ENCODE peak calls at places on chromosome 20, in five cellular contexts. Z is hippocampal formation, F is endothelial cell, Y is AG04450, I is Peyer's patch. C is an unnamed sample.

GRCh38 chr20:51412991-51413471 is 129.5 kb downstream of the NFATC2 start:
- DNase-seq in Z (no peak), F (no peak), Y (no peak), I (no peak), C (no peak)

GRCh38 chr20:40960521-40960956 is 68.1 kb upstream of the TOP1 start:
- DNase-seq in Z (no peak), F (no peak), Y (no peak), I (peak), C (no peak)

GRCh38 chr20:436476-436875 is 25.9 kb downstream of the TBC1D20 start:
- DNase-seq in Z (no peak), F (no peak), Y (no peak), I (no peak), C (no peak)

GRCh38 chr20:1809611-1810510 is 85.3 kb upstream of the SIRPA start:
- DNase-seq in Z (no peak), F (no peak), Y (no peak), I (no peak), C (no peak)

GRCh38 chr20:62302341-62303048 is at the start of gene ADRM1:
- DNase-seq in Z (peak), F (peak), Y (peak), I (peak), C (peak)

GRCh38 chr20:49323622-49324238 is 45.9 kb upstream of the ZNFX1 start:
- DNase-seq in Z (no peak), F (peak), Y (peak), I (peak), C (no peak)

GRCh38 chr20:10059006-10059405 is 24.2 kb downstream of the ANKEF1 start:
- DNase-seq in Z (no peak), F (no peak), Y (no peak), I (no peak), C (no peak)

GRCh38 chr20:62737971-62738881 is 29.6 kb downstream of the NTSR1 start:
- DNase-seq in Z (no peak), F (no peak), Y (no peak), I (peak), C (peak)

GRCh38 chr20:1062334-1063015 is 55.9 kb upstream of the PSMF1 start:
- DNase-seq in Z (peak), F (no peak), Y (no peak), I (peak), C (peak)

GRCh38 chr20:50317116-50317515 is 126.5 kb downstream of the CEBPB start:
- DNase-seq in Z (no peak), F (no peak), Y (no peak), I (no peak), C (peak)

GRCh38 chr20:34084227-34084923 is 27.7 kb downstream of the EIF2S2 start:
- DNase-seq in Z (no peak), F (no peak), Y (no peak), I (no peak), C (no peak)

GRCh38 chr20:57811373-57812020 is 101.7 kb upstream of the PMEPA1 start:
- DNase-seq in Z (no peak), F (no peak), Y (no peak), I (no peak), C (no peak)

GRCh38 chr20:41261790-41262717 is 55.5 kb downstream of the ZHX3 start:
- DNase-seq in Z (no peak), F (no peak), Y (no peak), I (no peak), C (no peak)

GRCh38 chr20:53247460-53248103 is 275.4 kb downstream of the TSHZ2 start:
- DNase-seq in Z (no peak), F (no peak), Y (no peak), I (no peak), C (no peak)

GRCh38 chr20:1776608-1777475 is 118.4 kb upstream of the SIRPA start:
- DNase-seq in Z (peak), F (peak), Y (peak), I (peak), C (peak)

GRCh38 chr20:39778847-39779641 is 816.9 kb downstream of the DHX35 start:
- DNase-seq in Z (no peak), F (no peak), Y (no peak), I (no peak), C (no peak)

GRCh38 chr20:34538671-34539123 is 19.8 kb upstream of the MAP1LC3A start:
- DNase-seq in Z (no peak), F (peak), Y (no peak), I (peak), C (peak)

GRCh38 chr20:59134182-59134581 is 29.4 kb upstream of the ZNF831 start:
- DNase-seq in Z (no peak), F (no peak), Y (no peak), I (no peak), C (no peak)

GRCh38 chr20:44489931-44490330 is 14.3 kb downstream of the TTPAL start:
- DNase-seq in Z (no peak), F (no peak), Y (no peak), I (no peak), C (no peak)

GRCh38 chr20:34445177-34446065 is 70.8 kb upstream of the DYNLRB1 start:
- DNase-seq in Z (peak), F (no peak), Y (no peak), I (no peak), C (no peak)

GRCh38 chr20:39795401-39796272 is 833.5 kb downstream of the DHX35 start:
- DNase-seq in Z (no peak), F (no peak), Y (peak), I (no peak), C (no peak)

GRCh38 chr20:4544765-4545164 is 176.9 kb upstream of the PRND start:
- DNase-seq in Z (no peak), F (no peak), Y (peak), I (no peak), C (no peak)

GRCh38 chr20:17705916-17706315 is 6.2 kb downstream of the BANF2 start:
- DNase-seq in Z (no peak), F (no peak), Y (no peak), I (no peak), C (no peak)

GRCh38 chr20:9218412-9219001 is 149.6 kb downstream of the PLCB4 start:
- DNase-seq in Z (no peak), F (no peak), Y (no peak), I (no peak), C (no peak)

GRCh38 chr20:36319356-36320260 is 13.5 kb downstream of the DLGAP4 start:
- DNase-seq in Z (no peak), F (no peak), Y (no peak), I (no peak), C (no peak)

GRCh38 chr20:46200582-46201570 is 82.8 kb downstream of the CD40 start:
- DNase-seq in Z (peak), F (no peak), Y (no peak), I (no peak), C (no peak)

GRCh38 chr20:58555078-58555765 is 40.0 kb upstream of the APCDD1L start:
- DNase-seq in Z (no peak), F (no peak), Y (peak), I (no peak), C (no peak)

GRCh38 chr20:48153523-48153922 is 368.2 kb upstream of the SULF2 start:
- DNase-seq in Z (no peak), F (no peak), Y (no peak), I (no peak), C (no peak)

GRCh38 chr20:59062057-59062456 is 19.5 kb upstream of the PRELID3B start:
- DNase-seq in Z (no peak), F (no peak), Y (no peak), I (no peak), C (no peak)

GRCh38 chr20:3115190-3116107 is 30.9 kb upstream of the AVP start:
- DNase-seq in Z (no peak), F (peak), Y (peak), I (no peak), C (no peak)

GRCh38 chr20:38134427-38135281 is 30.4 kb downstream of the TGM2 start:
- DNase-seq in Z (no peak), F (peak), Y (no peak), I (no peak), C (no peak)

C was measured in transverse colon.